ENCODE peak calls at places on chromosome 22, in six cellular contexts. H, L, X, K, Q and C are unnamed samples.

GRCh38 chr22:45163417-45164216 is at the start of gene NUP50:
- DNase-seq in K (peak), Q (peak), X (peak), H (peak), L (peak), C (peak)

GRCh38 chr22:43707650-43708049 is 104.5 kb downstream of the EFCAB6 start:
- DNase-seq in H (no peak), Q (no peak), L (no peak), X (no peak), K (no peak), C (no peak)

GRCh38 chr22:47115518-47115890 is 353.1 kb downstream of the TBC1D22A start:
- DNase-seq in H (no peak), X (no peak), L (no peak), K (no peak), Q (no peak), C (no peak)

GRCh38 chr22:32932176-32932575 is 126.0 kb downstream of the SYN3 start:
- DNase-seq in X (peak), H (no peak), K (no peak), Q (no peak), L (no peak), C (peak)

GRCh38 chr22:36194971-36195370 is 6.6 kb downstream of the APOL4 start:
- DNase-seq in H (peak), Q (peak), X (peak), L (peak), K (peak), C (peak)

GRCh38 chr22:41123151-41123550 is 30.8 kb downstream of the EP300 start:
- DNase-seq in K (no peak), H (no peak), L (no peak), Q (no peak), X (no peak), C (no peak)

GRCh38 chr22:22045576-22046335 is 63.2 kb upstream of the TOP3B start:
- DNase-seq in L (no peak), K (no peak), X (no peak), H (no peak), Q (no peak), C (no peak)

GRCh38 chr22:35400335-35400680 is 368 bp downstream of the MCM5 start:
- DNase-seq in X (no peak), Q (no peak), H (peak), K (no peak), L (peak), C (peak)

GRCh38 chr22:36879775-36880174 is 19.0 kb downstream of the NCF4 start:
- DNase-seq in X (peak), H (no peak), L (no peak), K (no peak), Q (no peak), C (peak)

GRCh38 chr22:28917747-28918543 is 34.6 kb downstream of the ZNRF3 start:
- DNase-seq in L (no peak), H (peak), X (no peak), Q (peak), K (peak), C (no peak)

GRCh38 chr22:44288951-44289350 is 23.8 kb downstream of the SHISAL1 start:
- DNase-seq in X (no peak), H (no peak), K (no peak), Q (no peak), L (no peak), C (no peak)